ENCODE peak calls at places on chromosomes 5 and 9, in six cellular contexts. A is LoVo, R is RKO, K is neural progenitor cell, B is NCI-H82, G is cardiac muscle cell. C is an unnamed sample.

GRCh38 chr9:116944714-116945534 is 257.8 kb downstream of the TRIM32 start:
- DNase-seq in R (no peak), B (no peak), K (no peak), G (no peak), A (no peak), C (no peak)

GRCh38 chr5:115170128-115170923 is 618 bp upstream of the TRIM36 start:
- DNase-seq in R (peak; percentile 63), G (peak; percentile 69), K (peak; percentile 83), A (no peak), B (no peak), C (no peak)

GRCh38 chr5:95403996-95404395 is 12.8 kb downstream of the FAM81B start:
- DNase-seq in A (no peak), R (peak; percentile 55), K (no peak), B (no peak), G (no peak), C (no peak)

GRCh38 chr9:137305060-137305787 is 3.2 kb upstream of the NRARP start:
- DNase-seq in R (peak; percentile 59), A (no peak), B (peak; percentile 44), G (peak; percentile 59), K (peak; percentile 90), C (no peak)

GRCh38 chr9:36045610-36046009 is 8.9 kb downstream of the RECK start:
- DNase-seq in R (no peak), B (peak; percentile 16), G (no peak), K (no peak), A (no peak), C (no peak)

GRCh38 chr9:77038281-77039036 is 19.0 kb downstream of the FOXB2 start:
- DNase-seq in B (no peak), G (no peak), A (no peak), K (peak; percentile 9), R (no peak), C (no peak)

GRCh38 chr5:35136386-35136785 is 88.6 kb upstream of the AGXT2 start:
- DNase-seq in B (no peak), R (peak; percentile 53), K (no peak), G (no peak), A (peak; percentile 81), C (no peak)

GRCh38 chr5:174723979-174724483 is 351 bp upstream of the MSX2 start:
- DNase-seq in R (peak; percentile 44), K (no peak), B (peak; percentile 52), A (peak; percentile 33), G (peak; percentile 64), C (no peak)

GRCh38 chr9:110283736-110284135 is 27.4 kb upstream of the TXN start:
- DNase-seq in B (no peak), K (no peak), G (no peak), R (no peak), A (peak; percentile 35), C (no peak)

GRCh38 chr5:77367733-77368132 is 124.4 kb downstream of the WDR41 start:
- DNase-seq in R (peak; percentile 46), K (no peak), A (peak; percentile 19), G (no peak), B (no peak), C (no peak)

GRCh38 chr9:73137286-73137899 is 14.3 kb upstream of the ANXA1 start:
- DNase-seq in A (no peak), B (peak; percentile 35), K (peak; percentile 27), G (no peak), R (no peak), C (no peak)

GRCh38 chr9:132472199-132472598 is 62.2 kb downstream of the CFAP77 start:
- DNase-seq in R (no peak), B (no peak), A (no peak), G (no peak), K (no peak), C (no peak)

GRCh38 chr5:93677344-93678021 is 63.9 kb downstream of the POU5F2 start:
- DNase-seq in B (peak; percentile 73), R (peak; percentile 63), A (peak; percentile 52), G (peak; percentile 89), K (peak; percentile 88), C (peak; percentile 21)

GRCh38 chr9:126147620-126148522 is 178.8 kb upstream of the MVB12B start:
- DNase-seq in K (no peak), G (no peak), B (no peak), R (no peak), A (no peak), C (no peak)

GRCh38 chr5:76799588-76799987 is 19.2 kb upstream of the F2RL1 start:
- DNase-seq in K (no peak), R (no peak), B (no peak), A (no peak), G (no peak), C (no peak)

GRCh38 chr5:142837274-142837673 is 67.1 kb downstream of the ARHGAP26 start:
- DNase-seq in G (peak; percentile 69), A (no peak), R (no peak), K (no peak), B (no peak), C (no peak)

GRCh38 chr5:40409600-40409999 is 270.1 kb upstream of the PTGER4 start:
- DNase-seq in B (no peak), A (no peak), G (no peak), K (no peak), R (no peak), C (no peak)

GRCh38 chr5:146451411-146451810 is 4.3 kb downstream of the TCERG1 start:
- DNase-seq in G (no peak), K (no peak), R (no peak), B (no peak), A (no peak), C (no peak)

GRCh38 chr9:9855503-9856078 is 757.2 kb downstream of the PTPRD start:
- DNase-seq in G (no peak), A (no peak), R (no peak), K (peak; percentile 1), B (no peak), C (no peak)

GRCh38 chr9:4680178-4680535 is 788 bp downstream of the CDC37L1 start:
- DNase-seq in K (no peak), B (no peak), G (no peak), R (peak; percentile 38), A (no peak), C (no peak)

GRCh38 chr9:136690841-136691261 is 3.6 kb upstream of the AGPAT2 start:
- DNase-seq in R (no peak), B (no peak), K (no peak), A (no peak), G (no peak), C (no peak)

GRCh38 chr5:144032375-144032774 is 138.1 kb downstream of the YIPF5 start:
- DNase-seq in B (no peak), K (no peak), R (no peak), G (peak; percentile 2), A (no peak), C (no peak)

GRCh38 chr5:163569284-163569683 is 63.9 kb downstream of the MAT2B start:
- DNase-seq in A (no peak), B (peak; percentile 77), K (peak; percentile 48), G (no peak), R (peak; percentile 5), C (peak; percentile 42)

GRCh38 chr5:17918373-17919104 is 284.3 kb downstream of the TAF11L14 start:
- DNase-seq in G (peak; percentile 1), K (peak; percentile 47), R (peak; percentile 4), B (no peak), A (no peak), C (no peak)

GRCh38 chr5:63570752-63571151 is 391.5 kb downstream of the HTR1A start:
- DNase-seq in K (peak; percentile 46), A (no peak), R (no peak), G (no peak), B (no peak), C (no peak)

GRCh38 chr9:73176450-73176875 is 24.8 kb downstream of the ANXA1 start:
- DNase-seq in K (no peak), G (no peak), A (peak; percentile 81), R (peak; percentile 31), B (peak; percentile 16), C (no peak)

GRCh38 chr9:11893331-11893730 is 799.9 kb upstream of the TYRP1 start:
- DNase-seq in K (no peak), G (no peak), B (no peak), R (peak; percentile 5), A (no peak), C (no peak)

GRCh38 chr5:27316283-27316675 is 277.9 kb upstream of the CDH9 start:
- DNase-seq in K (no peak), R (peak; percentile 25), B (no peak), A (no peak), G (no peak), C (no peak)

GRCh38 chr5:96758621-96759020 is 49.1 kb downstream of the ERAP1 start:
- DNase-seq in G (no peak), B (no peak), K (no peak), A (no peak), R (no peak), C (no peak)

GRCh38 chr9:125525846-125526619 is 181.0 kb downstream of the MAPKAP1 start:
- DNase-seq in G (no peak), A (no peak), K (no peak), R (no peak), B (no peak), C (no peak)

GRCh38 chr5:81829242-81829641 is 78.3 kb upstream of the SSBP2 start:
- DNase-seq in B (no peak), K (no peak), G (no peak), A (no peak), R (no peak), C (no peak)

GRCh38 chr9:77806697-77807096 is 158.6 kb upstream of the GNA14 start:
- DNase-seq in B (no peak), K (no peak), R (no peak), A (no peak), G (no peak), C (no peak)

GRCh38 chr9:120289091-120289490 is 290.9 kb downstream of the CDK5RAP2 start:
- DNase-seq in B (no peak), R (no peak), A (no peak), K (peak; percentile 18), G (no peak), C (no peak)

GRCh38 chr9:121288874-121289553 is 21.1 kb downstream of the GSN start:
- DNase-seq in R (no peak), K (peak; percentile 78), G (peak; percentile 78), A (no peak), B (peak; percentile 89), C (peak; percentile 63)

GRCh38 chr9:130834371-130835311 is at the start of gene ABL1:
- DNase-seq in A (peak; percentile 67), K (peak; percentile 82), R (peak; percentile 100), B (peak; percentile 78), G (peak; percentile 82), C (peak; percentile 91)